ENCODE peak calls at places on chromosomes 2 and 18, in eight cellular contexts. E is body of pancreas, A is HCT116, I is transverse colon, Z is Peyer's patch, X is IMR-90, U is A549, S is gastrocnemius medialis. D is an unnamed sample.

GRCh38 chr2:161992526-161992925 is 81.5 kb downstream of the DPP4 start:
- DNase-seq in E (no peak), A (no peak), I (no peak), Z (no peak), X (no peak), U (no peak), S (no peak), D (no peak)

GRCh38 chr2:101400048-101400447 is 12.7 kb upstream of the CREG2 start:
- DNase-seq in E (no peak), A (no peak), I (no peak), Z (no peak), X (peak; percentile 28), U (no peak), S (no peak), D (no peak)

GRCh38 chr2:133561045-133561852 is 7.0 kb downstream of the NCKAP5 start:
- DNase-seq in E (peak; percentile 53), A (peak; percentile 27), I (no peak), Z (no peak), X (peak; percentile 90), U (no peak), S (no peak), D (no peak)

GRCh38 chr18:4096501-4096900 is 358.6 kb downstream of the DLGAP1 start:
- DNase-seq in E (no peak), A (no peak), I (no peak), Z (no peak), X (peak; percentile 26), U (no peak), S (no peak), D (no peak)

GRCh38 chr18:21330122-21330701 is 88.2 kb downstream of the GREB1L start:
- DNase-seq in E (no peak), A (peak; percentile 59), I (no peak), Z (no peak), X (no peak), U (peak; percentile 9), S (peak; percentile 9), D (no peak)

GRCh38 chr2:20198796-20199361 is 26.1 kb downstream of the SDC1 start:
- DNase-seq in E (no peak), A (no peak), I (no peak), Z (no peak), X (no peak), U (no peak), S (no peak), D (no peak)

GRCh38 chr2:176493221-176493825 is 224.1 kb downstream of the MTX2 start:
- DNase-seq in E (no peak), A (no peak), I (no peak), Z (no peak), X (no peak), U (no peak), S (no peak), D (peak; percentile 24)

GRCh38 chr18:73365018-73365417 is 497.2 kb upstream of the NETO1 start:
- DNase-seq in E (no peak), A (no peak), I (no peak), Z (no peak), X (peak; percentile 95), U (no peak), S (no peak), D (no peak)

GRCh38 chr2:22282902-22283301 is 1102.1 kb upstream of the KLHL29 start:
- DNase-seq in E (no peak), A (no peak), I (no peak), Z (no peak), X (no peak), U (no peak), S (no peak), D (no peak)

GRCh38 chr2:207663870-207664545 is 38.8 kb upstream of the METTL21A start:
- DNase-seq in E (no peak), A (no peak), I (no peak), Z (no peak), X (no peak), U (no peak), S (no peak), D (no peak)

GRCh38 chr2:230537531-230537976 is 121.6 kb downstream of the SP100 start:
- DNase-seq in E (no peak), A (no peak), I (no peak), Z (no peak), X (no peak), U (no peak), S (no peak), D (no peak)

GRCh38 chr2:147232225-147232669 is 612.6 kb upstream of the ACVR2A start:
- DNase-seq in E (no peak), A (no peak), I (no peak), Z (no peak), X (no peak), U (no peak), S (peak; percentile 40), D (no peak)

GRCh38 chr18:10197097-10197496 is 257.3 kb upstream of the APCDD1 start:
- DNase-seq in E (no peak), A (no peak), I (no peak), Z (no peak), X (no peak), U (no peak), S (no peak), D (no peak)

GRCh38 chr2:198143156-198143555 is 338.8 kb downstream of the PLCL1 start:
- DNase-seq in E (no peak), A (no peak), I (no peak), Z (no peak), X (no peak), U (no peak), S (no peak), D (no peak)

GRCh38 chr2:191714925-191715324 is 37.0 kb downstream of the NABP1 start:
- DNase-seq in E (no peak), A (no peak), I (no peak), Z (no peak), X (no peak), U (no peak), S (no peak), D (no peak)

DNA sequence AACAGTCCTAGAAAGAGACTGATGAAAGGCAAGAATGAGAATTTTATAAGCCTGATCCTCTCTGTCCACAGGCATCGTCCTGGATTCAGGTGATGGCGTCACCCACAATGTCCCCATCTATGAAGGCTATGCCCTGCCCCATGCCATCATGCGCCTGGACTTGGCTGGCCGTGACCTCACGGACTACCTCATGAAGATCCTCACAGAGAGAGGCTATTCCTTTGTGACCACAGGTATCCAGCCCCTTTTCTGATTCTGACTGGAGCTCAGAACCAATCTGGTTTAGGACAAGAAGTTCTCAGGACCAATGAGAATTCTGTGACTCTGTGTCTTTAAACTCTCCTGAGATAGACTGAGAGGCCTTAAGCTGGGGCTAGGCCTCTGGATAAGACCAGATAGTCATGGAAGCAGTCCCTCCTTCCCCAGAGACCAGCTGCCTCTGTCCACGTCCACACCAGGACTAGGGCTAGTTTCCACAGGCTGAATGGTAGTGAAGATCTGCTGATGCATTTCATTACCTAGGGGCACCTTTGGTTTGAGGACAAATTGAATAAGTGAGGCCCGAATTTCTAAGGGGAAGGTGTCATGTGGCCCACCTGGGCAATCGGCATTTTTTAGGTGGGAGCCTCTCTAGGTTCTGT is 13.1 kb upstream of the DGUOK start:
- DNase-seq in E (no peak), A (no peak), I (no peak), Z (no peak), X (no peak), U (no peak), S (no peak), D (no peak)
- TF ChIP-seq POLR2A in E (no peak), A (no peak), I (no peak), Z (no peak), X (no peak), U (no peak), S (no peak), D (no peak)

GRCh38 chr18:14979875-14980274 is 231.9 kb downstream of the ANKRD30B start:
- DNase-seq in E (no peak), A (no peak), I (no peak), Z (no peak), X (no peak), U (no peak), S (no peak), D (no peak)
- TF ChIP-seq CTCF in E (no peak), A (no peak), I (no peak), Z (no peak), X (no peak), U (no peak), S (no peak), D (no peak)

DNA sequence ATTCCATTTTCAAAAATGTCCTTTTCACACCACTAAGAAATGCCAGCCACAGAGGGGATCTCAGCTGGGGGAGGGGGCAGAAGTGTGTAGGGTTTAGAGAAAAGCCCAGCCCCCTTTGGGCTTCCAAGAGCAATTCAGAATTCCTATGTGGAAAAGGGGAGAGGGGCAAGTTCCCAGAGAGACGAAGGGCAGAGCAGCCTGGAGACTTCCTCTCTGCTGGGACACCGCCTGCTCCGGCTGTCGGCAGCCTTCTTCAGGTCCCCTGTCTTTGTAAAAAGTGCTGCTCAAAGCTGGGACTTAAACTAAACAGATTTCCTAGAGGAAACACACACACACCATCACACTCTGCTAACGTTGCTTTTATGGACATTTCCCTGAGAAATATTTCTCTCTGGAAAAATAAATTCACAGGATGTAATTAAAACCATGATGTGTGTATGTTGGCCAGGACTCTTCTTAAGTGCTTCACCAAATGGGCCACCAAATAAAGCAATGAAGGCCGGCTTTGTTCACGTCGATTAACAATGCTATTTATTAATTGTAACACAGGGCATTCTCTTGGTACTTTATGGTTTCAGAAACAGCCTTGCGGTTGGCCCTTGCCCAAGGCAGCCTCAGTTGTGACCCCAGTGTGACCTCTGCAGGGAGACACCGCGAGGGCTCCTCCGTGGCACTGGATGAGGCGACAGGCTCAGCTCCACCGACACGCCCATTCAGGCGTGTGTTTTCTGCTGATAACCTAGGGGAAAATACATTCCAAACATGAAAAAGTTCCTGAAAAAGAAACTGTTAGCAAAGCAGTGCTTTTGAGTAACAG is 5.6 kb upstream of the ASB1 start:
- DNase-seq in E (no peak), A (no peak), I (no peak), Z (no peak), X (no peak), U (no peak), S (no peak), D (no peak)
- H3K4me3 ChIP-seq in E (no peak overlapping the region), A (no peak overlapping the region), I (no peak overlapping the region), Z (no peak overlapping the region), X (no peak overlapping the region), U (no peak overlapping the region), S (no peak overlapping the region), D (no peak overlapping the region)

GRCh38 chr2:215678094-215678493 is 242.2 kb upstream of the FN1 start:
- DNase-seq in E (no peak), A (no peak), I (no peak), Z (no peak), X (no peak), U (no peak), S (no peak), D (no peak)
- TF ChIP-seq POLR2A in E (no peak), A (no peak), I (no peak), Z (no peak), X (no peak), U (no peak), S (no peak), D (no peak)

D was measured in uterus.